ENCODE peak calls at places on chromosomes 16 and 17, in four cellular contexts. P is mesenchymal stem cell, M is ELF-1, L is fibroblast of lung. N is an unnamed sample.

GRCh38 chr16:28317040-28317880 is 24.9 kb downstream of the SBK1 start:
- DNase-seq in P (peak; percentile 61), M (peak; percentile 82), L (peak; percentile 33), N (peak; percentile 30)

GRCh38 chr16:86630471-86630870 is 52.1 kb downstream of the FOXL1 start:
- DNase-seq in P (no peak), M (no peak), L (peak; percentile 45), N (no peak)

GRCh38 chr16:57071840-57072541 is 20.4 kb upstream of the CPNE2 start:
- DNase-seq in P (peak; percentile 14), M (no peak), L (peak; percentile 71), N (peak; percentile 19)

GRCh38 chr17:20967776-20968175 is 75.0 kb downstream of the USP22 start:
- DNase-seq in P (no peak), M (no peak), L (no peak), N (peak; percentile 14)

GRCh38 chr16:55494994-55495421 is 13.9 kb upstream of the LPCAT2 start:
- DNase-seq in P (peak; percentile 89), M (no peak), L (peak; percentile 95), N (peak; percentile 94)

GRCh38 chr17:29145289-29146058 is 34.7 kb downstream of the MYO18A start:
- DNase-seq in P (peak; percentile 84), M (peak; percentile 86), L (peak; percentile 77), N (peak; percentile 81)

GRCh38 chr16:48353565-48354163 is 31.5 kb downstream of the SIAH1 start:
- DNase-seq in P (peak; percentile 86), M (peak; percentile 71), L (peak; percentile 60), N (peak; percentile 81)

GRCh38 chr17:246851-247421 is 65.5 kb upstream of the DOC2B start:
- DNase-seq in P (no peak), M (no peak), L (no peak), N (no peak)

GRCh38 chr17:82909322-82909904 is 69.6 kb upstream of the ZNF750 start:
- DNase-seq in P (no peak), M (no peak), L (no peak), N (no peak)

GRCh38 chr16:87392823-87393679 is 915 bp downstream of the MAP1LC3B start:
- DNase-seq in P (peak; percentile 57), M (peak; percentile 60), L (peak; percentile 59), N (peak; percentile 45)